ENCODE peak calls at places on chromosomes 2 and 18, in seven cellular contexts. J is left ventricle myocardium inferior, L is AG09309, U is stomach, B is thoracic aorta, D is GM23248, H is Karpas-422. N is an unnamed sample.

GRCh38 chr2:218400930-218401833 is 1.5 kb downstream of the CTDSP1 start:
- DNase-seq in B (no peak), H (no peak), J (peak), D (peak), L (no peak), U (peak), N (no peak)

GRCh38 chr2:108367776-108368175 is 10.0 kb upstream of the SULT1C4 start:
- DNase-seq in U (no peak), D (no peak), J (no peak), L (no peak), H (no peak), B (no peak), N (no peak)

GRCh38 chr2:208531361-208531760 is 124.8 kb downstream of the PTH2R start:
- DNase-seq in U (no peak), B (no peak), D (no peak), H (no peak), J (no peak), L (no peak), N (no peak)

GRCh38 chr2:128638311-128638710 is 319.6 kb upstream of the HS6ST1 start:
- DNase-seq in U (peak), H (no peak), J (no peak), B (no peak), L (no peak), D (no peak), N (no peak)

GRCh38 chr2:231037731-231038482 is 584 bp downstream of the C2orf72 start:
- DNase-seq in D (peak), L (no peak), U (peak), B (no peak), H (no peak), J (no peak), N (no peak)

GRCh38 chr2:99101697-99102096 is 39.8 kb upstream of the C2orf15 start:
- DNase-seq in D (peak), U (no peak), H (no peak), J (no peak), L (no peak), B (no peak), N (peak)

GRCh38 chr2:102141011-102141914 is 1.3 kb upstream of the IL1R1 start:
- DNase-seq in U (no peak), J (no peak), D (peak), H (no peak), B (no peak), L (peak), N (peak)

GRCh38 chr2:155844481-155844880 is 488.0 kb downstream of the NR4A2 start:
- DNase-seq in L (no peak), H (no peak), D (no peak), U (no peak), J (no peak), B (no peak), N (no peak)

GRCh38 chr18:41312241-41312590 is 642.8 kb upstream of the PIK3C3 start:
- DNase-seq in L (no peak), U (no peak), J (no peak), B (no peak), D (no peak), H (no peak), N (no peak)

GRCh38 chr2:242013771-242014170 is 144.2 kb downstream of the RTP5 start:
- DNase-seq in D (no peak), J (no peak), B (no peak), H (no peak), U (no peak), L (no peak), N (no peak)

GRCh38 chr18:75235891-75236290 is 25.3 kb downstream of the TSHZ1 start:
- DNase-seq in L (no peak), B (no peak), H (no peak), D (no peak), J (no peak), U (no peak), N (no peak)

GRCh38 chr2:25760319-25760718 is 86.9 kb upstream of the DTNB start:
- DNase-seq in U (no peak), H (no peak), B (no peak), D (no peak), L (no peak), J (no peak), N (no peak)

GRCh38 chr18:39946623-39947061 is 2008.4 kb upstream of the PIK3C3 start:
- DNase-seq in H (no peak), J (no peak), U (no peak), L (no peak), B (no peak), D (peak), N (peak)

GRCh38 chr2:147843421-147843863 is 1.4 kb upstream of the ACVR2A start:
- DNase-seq in D (no peak), H (no peak), U (no peak), L (no peak), B (no peak), J (no peak), N (no peak)

GRCh38 chr2:144519934-144520717 is at the start of gene ZEB2:
- DNase-seq in D (peak), U (no peak), L (peak), B (no peak), H (peak), J (peak), N (peak)

GRCh38 chr2:141810148-141810547 is 320.7 kb downstream of the LRP1B start:
- DNase-seq in H (no peak), U (no peak), L (no peak), D (no peak), B (no peak), J (no peak), N (no peak)

GRCh38 chr18:77123313-77124231 is 9.0 kb downstream of the MBP start:
- DNase-seq in H (no peak), J (no peak), L (no peak), U (no peak), D (no peak), B (no peak), N (no peak)

GRCh38 chr18:63292844-63293683 is 26.5 kb downstream of the BCL2 start:
- DNase-seq in H (peak), L (no peak), B (no peak), U (no peak), D (no peak), J (no peak), N (no peak)

GRCh38 chr2:231323316-231323715 is 72.2 kb upstream of the B3GNT7 start:
- DNase-seq in L (no peak), B (no peak), J (no peak), D (no peak), H (no peak), U (peak), N (no peak)

GRCh38 chr2:1698188-1698945 is 45.9 kb downstream of the PXDN start:
- DNase-seq in L (no peak), B (no peak), H (no peak), U (peak), J (no peak), D (no peak), N (no peak)

GRCh38 chr2:126359494-126359893 is 296.5 kb upstream of the GYPC start:
- DNase-seq in J (no peak), L (no peak), D (peak), H (peak), B (no peak), U (no peak), N (no peak)

GRCh38 chr2:40511661-40512213 is 59.8 kb upstream of the SLC8A1 start:
- DNase-seq in B (no peak), L (peak), H (no peak), J (no peak), D (peak), U (no peak), N (peak)

GRCh38 chr2:149819356-149819957 is 231.9 kb upstream of the MMADHC start:
- DNase-seq in L (no peak), J (no peak), B (no peak), H (no peak), U (no peak), D (no peak), N (no peak)

GRCh38 chr2:30336978-30337841 is 105.9 kb downstream of the LBH start:
- DNase-seq in U (no peak), L (no peak), H (peak), J (no peak), B (no peak), D (no peak), N (no peak)

GRCh38 chr2:9836074-9836473 is 7.2 kb upstream of the TAF1B start:
- DNase-seq in J (no peak), U (no peak), L (no peak), D (no peak), B (no peak), H (peak), N (no peak)

GRCh38 chr2:167608487-167608886 is 638.9 kb downstream of the STK39 start:
- DNase-seq in L (no peak), B (no peak), H (no peak), U (no peak), J (no peak), D (no peak), N (no peak)

GRCh38 chr2:19205983-19206533 is 152.4 kb downstream of the OSR1 start:
- DNase-seq in D (peak), L (no peak), H (peak), U (no peak), B (no peak), J (no peak), N (no peak)

GRCh38 chr2:111062417-111062816 is 58.3 kb upstream of the BCL2L11 start:
- DNase-seq in L (no peak), J (no peak), D (no peak), H (no peak), U (no peak), B (no peak), N (no peak)

GRCh38 chr2:212912445-212913103 is 238.8 kb downstream of the IKZF2 start:
- DNase-seq in U (peak), H (no peak), J (no peak), B (no peak), D (peak), L (no peak), N (peak)

GRCh38 chr2:62364786-62365185 is 141.2 kb downstream of the TMEM17 start:
- DNase-seq in L (no peak), H (peak), B (no peak), J (no peak), D (no peak), U (no peak), N (no peak)

GRCh38 chr18:75265255-75265654 is 54.7 kb downstream of the TSHZ1 start:
- DNase-seq in U (no peak), H (no peak), J (no peak), B (no peak), D (no peak), L (no peak), N (no peak)

GRCh38 chr2:200351815-200352214 is 45.3 kb downstream of the SPATS2L start:
- DNase-seq in H (no peak), L (no peak), U (no peak), J (no peak), B (no peak), D (no peak), N (no peak)

GRCh38 chr2:205524656-205525055 is 157.6 kb upstream of the NRP2 start:
- DNase-seq in H (no peak), L (no peak), J (no peak), U (peak), B (no peak), D (no peak), N (no peak)

GRCh38 chr2:204842731-204843490 is 297.6 kb downstream of the PARD3B start:
- DNase-seq in B (no peak), D (peak), H (no peak), L (peak), J (no peak), U (no peak), N (peak)

GRCh38 chr2:157150747-157151146 is 106.8 kb upstream of the GALNT5 start:
- DNase-seq in L (no peak), D (peak), B (no peak), U (no peak), J (no peak), H (no peak), N (no peak)

DNA sequence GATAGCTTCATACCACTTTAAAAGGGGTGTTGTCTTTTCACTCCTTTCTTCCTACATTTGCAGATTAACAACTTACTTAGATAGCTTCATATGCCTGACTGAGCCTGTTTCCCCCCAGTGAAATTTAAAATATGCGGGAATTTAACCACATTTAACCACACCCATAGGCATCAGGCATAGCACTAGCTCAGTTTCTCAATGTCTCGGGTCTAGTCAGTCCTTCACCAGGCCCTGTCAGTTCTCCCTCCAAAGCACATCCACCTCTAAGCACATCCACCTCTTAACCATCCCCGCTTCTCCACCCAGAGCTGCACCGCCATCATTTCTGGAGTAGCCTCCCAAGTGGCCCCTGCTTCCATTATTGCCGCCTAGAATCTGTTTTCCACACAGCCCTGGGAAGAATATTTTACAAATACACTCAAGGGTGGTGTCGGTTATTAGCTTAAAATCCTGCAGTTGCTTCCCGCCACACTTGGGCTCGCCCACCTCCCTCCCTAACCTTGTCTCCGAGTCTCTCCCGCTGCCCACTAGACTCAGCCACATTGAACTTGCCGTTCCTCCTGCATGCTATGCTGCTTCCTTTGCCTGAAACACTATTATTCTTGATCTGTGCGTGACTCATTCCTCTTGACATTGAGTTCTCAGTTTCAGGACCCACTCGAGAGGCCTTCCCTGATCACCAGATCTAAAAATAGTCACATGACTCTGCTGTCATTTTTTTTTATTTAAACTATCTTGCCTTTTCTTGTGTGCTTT is 68.3 kb downstream of the SPTBN1 start:
- DNase-seq in L (peak), J (no peak), D (peak), B (no peak), U (no peak), H (no peak), N (no peak)
- H3K4me3 ChIP-seq in L (no peak), J (peak), D (no peak), B (no peak), U (no peak), H (no peak), N (no peak)

GRCh38 chr2:74383254-74383653 is 3.1 kb upstream of the DCTN1 start:
- DNase-seq in J (no peak), B (no peak), D (peak), U (no peak), H (no peak), L (peak), N (peak)

GRCh38 chr2:74384051-74384450 is 3.9 kb upstream of the DCTN1 start:
- DNase-seq in D (peak), J (no peak), U (no peak), L (no peak), H (no peak), B (no peak), N (no peak)

GRCh38 chr2:74381751-74382150 is 1.6 kb upstream of the DCTN1 start:
- DNase-seq in U (no peak), J (no peak), L (no peak), H (no peak), B (no peak), D (no peak), N (no peak)

GRCh38 chr2:74378007-74378406 is 2.1 kb downstream of the DCTN1 start:
- DNase-seq in L (no peak), J (no peak), U (no peak), B (no peak), D (no peak), H (no peak), N (no peak)

DNA sequence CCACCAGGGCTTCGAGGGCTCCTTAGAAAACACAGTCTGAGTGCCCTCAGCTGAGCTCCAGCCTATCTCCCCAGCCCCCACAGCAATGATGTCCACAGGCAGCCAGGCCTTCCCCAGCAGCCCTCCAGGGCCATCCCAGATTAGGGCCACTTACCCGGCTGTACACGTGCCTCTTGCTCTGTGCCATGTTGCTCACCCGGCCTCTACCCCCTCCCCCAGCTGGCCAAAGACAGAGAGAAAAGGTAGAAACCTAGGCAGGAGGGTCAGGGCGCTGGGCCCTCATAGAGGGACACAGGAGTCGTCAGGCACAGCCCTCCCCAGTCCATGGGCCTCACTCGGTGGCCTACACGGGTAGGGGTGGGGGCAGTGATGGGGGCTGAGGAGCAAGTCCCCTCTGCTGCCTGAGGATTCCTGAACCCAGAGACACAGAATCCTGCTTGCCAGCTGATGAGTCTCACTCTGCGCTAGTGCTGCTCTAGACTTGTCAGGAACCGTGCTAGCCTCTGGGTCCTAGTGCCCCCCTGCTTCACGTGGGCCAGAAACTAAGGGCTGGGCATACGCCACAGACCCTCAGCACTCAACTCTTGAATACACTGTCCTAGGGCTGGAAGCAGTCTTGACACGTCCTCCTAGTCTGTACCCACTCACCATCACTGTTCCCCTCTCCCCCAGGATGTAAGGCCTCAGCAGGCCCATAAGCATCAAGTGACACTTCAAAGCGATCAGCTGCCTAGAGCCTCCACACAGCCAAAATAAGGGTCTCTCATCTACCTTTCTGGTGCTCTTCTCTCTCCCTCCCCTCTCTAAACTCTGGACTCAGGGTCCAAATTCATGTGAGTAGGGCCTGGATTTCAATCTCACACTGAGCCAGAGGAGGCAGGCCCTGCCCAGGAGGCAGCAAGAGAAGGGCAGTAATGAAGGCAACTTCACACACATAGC is at the start of gene DCTN1:
- DNase-seq in B (no peak), L (peak), J (peak), H (peak), U (peak), D (peak), N (no peak)
- H3K4me3 ChIP-seq in B (peak), L (peak), J (peak), H (no peak), U (peak), D (peak), N (peak)

DNA sequence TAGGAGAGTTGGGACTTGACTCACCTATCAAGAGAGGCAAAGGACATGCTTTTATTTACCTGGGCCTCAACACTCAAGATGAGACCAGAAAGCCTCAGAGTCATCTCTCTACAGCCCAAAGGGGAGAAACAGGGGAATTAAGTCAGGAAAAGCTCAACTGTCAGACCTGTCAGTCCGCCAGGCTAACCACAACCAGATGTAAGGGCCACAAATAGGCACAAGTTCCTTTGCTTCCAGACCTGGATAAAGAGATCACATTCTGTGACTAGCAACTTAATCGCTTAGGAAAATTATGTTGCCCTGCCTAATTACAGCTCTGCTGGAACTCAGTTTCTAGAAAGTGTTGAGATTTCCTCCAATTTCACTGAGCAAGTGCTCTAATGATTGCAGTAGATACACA is 67.9 kb downstream of the ANKRD44 start:
- DNase-seq in J (no peak), U (no peak), D (no peak), H (no peak), L (no peak), B (no peak), N (no peak)
- H3K4me3 ChIP-seq in J (no peak), U (no peak), D (no peak), H (no peak), L (no peak), B (no peak), N (no peak)

GRCh38 chr2:233400961-233401360 is 46.7 kb downstream of the DGKD start:
- DNase-seq in L (no peak), H (no peak), B (no peak), U (peak), D (no peak), J (no peak), N (no peak)

GRCh38 chr2:233406865-233407264 is 52.6 kb downstream of the DGKD start:
- DNase-seq in L (no peak), B (no peak), J (no peak), H (no peak), U (no peak), D (no peak), N (no peak)

GRCh38 chr2:233402774-233403173 is 48.5 kb downstream of the DGKD start:
- DNase-seq in J (no peak), B (no peak), L (no peak), U (peak), H (no peak), D (no peak), N (no peak)

GRCh38 chr2:233402346-233402745 is 48.1 kb downstream of the DGKD start:
- DNase-seq in D (no peak), U (peak), B (no peak), L (no peak), H (no peak), J (no peak), N (no peak)

DNA sequence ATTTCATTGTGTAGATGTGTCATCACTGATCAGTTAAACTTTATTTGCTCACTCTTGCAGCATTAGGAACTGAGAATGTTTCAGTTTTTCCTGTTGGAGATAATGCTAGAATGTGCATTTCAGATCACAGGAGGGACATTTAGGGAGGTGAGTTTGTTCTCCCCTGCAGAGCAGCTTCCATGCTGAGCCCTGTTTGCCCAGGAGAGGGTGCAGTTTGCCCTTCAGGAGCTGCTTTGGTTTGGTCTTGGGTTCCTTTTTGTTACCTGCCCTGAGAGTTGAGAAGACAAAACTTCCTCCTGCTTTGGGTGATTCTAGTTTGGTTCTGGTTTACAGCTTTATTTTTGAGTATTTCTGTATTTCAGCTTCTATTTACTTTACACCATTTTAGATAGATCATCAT is 49.9 kb downstream of the DGKD start:
- DNase-seq in H (peak), U (peak), L (no peak), D (peak), J (no peak), B (no peak), N (no peak)
- H3K4me3 ChIP-seq in H (no peak), U (no peak), L (no peak), D (no peak), J (no peak), B (no peak), N (no peak)

GRCh38 chr2:14388724-14389123 is 243.8 kb upstream of the LRATD1 start:
- DNase-seq in U (no peak), H (no peak), L (no peak), D (no peak), J (no peak), B (no peak), N (no peak)
- H3K4me3 ChIP-seq in U (no peak), H (no peak), L (no peak), D (no peak), J (no peak), B (no peak), N (no peak)

N was measured in skeletal muscle cell.